ENCODE peak calls at places on chromosomes 3 and 15, in seven cellular contexts. O is chondrocyte, N is fibroblast of the aortic adventitia, C is tibial artery, W is AG09309, B is HCT116, I is foreskin fibroblast. V is an unnamed sample.

GRCh38 chr3:28726840-28727239 is 378.2 kb upstream of the AZI2 start:
- DNase-seq in C (peak), B (peak), I (peak), N (peak), O (no peak), W (no peak), V (peak)

GRCh38 chr15:74127954-74128784 is 2.2 kb upstream of the ISLR2 start:
- DNase-seq in O (no peak), B (no peak), C (no peak), I (peak), N (no peak), W (no peak), V (no peak)

GRCh38 chr3:98056035-98056434 is 20.9 kb upstream of the GABRR3 start:
- DNase-seq in N (no peak), B (no peak), W (no peak), I (no peak), C (no peak), O (no peak), V (no peak)

GRCh38 chr15:37682304-37682703 is 252.1 kb upstream of the TMCO5A start:
- DNase-seq in I (peak), N (peak), B (peak), O (no peak), W (no peak), C (no peak), V (peak)

GRCh38 chr3:87229113-87229512 is 2.0 kb downstream of the CHMP2B start:
- DNase-seq in I (no peak), W (no peak), C (no peak), O (no peak), B (no peak), N (no peak), V (no peak)

GRCh38 chr3:194397757-194398312 is 1.2 kb downstream of the GP5 start:
- DNase-seq in N (no peak), I (no peak), C (no peak), B (no peak), W (no peak), O (no peak), V (no peak)

GRCh38 chr3:114363554-114364202 is 69.8 kb downstream of the TIGIT start:
- DNase-seq in C (no peak), W (peak), N (peak), I (peak), O (no peak), B (no peak), V (no peak)

GRCh38 chr3:107265526-107265925 is 111.7 kb upstream of the CCDC54 start:
- DNase-seq in W (no peak), O (no peak), I (no peak), C (no peak), B (no peak), N (no peak), V (no peak)

GRCh38 chr3:126124148-126124868 is 40.4 kb upstream of the SLC41A3 start:
- DNase-seq in N (no peak), I (no peak), B (no peak), O (peak), C (peak), W (no peak), V (no peak)

GRCh38 chr3:127026661-127027060 is 43.7 kb downstream of the PLXNA1 start:
- DNase-seq in I (no peak), O (no peak), N (no peak), W (no peak), B (no peak), C (no peak), V (no peak)

GRCh38 chr3:103992469-103992868 is 1374.2 kb upstream of the ALCAM start:
- DNase-seq in C (no peak), N (no peak), I (no peak), B (no peak), W (no peak), O (no peak), V (no peak)

GRCh38 chr3:71011565-71012287 is 571.8 kb downstream of the FOXP1 start:
- DNase-seq in W (no peak), B (no peak), N (no peak), C (no peak), O (no peak), I (no peak), V (peak)

GRCh38 chr3:55725681-55726500 is 238.8 kb upstream of the WNT5A start:
- DNase-seq in O (no peak), W (no peak), C (no peak), N (no peak), B (no peak), I (no peak), V (no peak)

GRCh38 chr3:148540266-148540665 is 157.4 kb upstream of the AGTR1 start:
- DNase-seq in N (no peak), B (no peak), O (no peak), C (no peak), I (no peak), W (no peak), V (no peak)

GRCh38 chr3:143002083-143002712 is 828 bp downstream of the U2SURP start:
- DNase-seq in C (no peak), W (no peak), B (no peak), I (peak), N (peak), O (no peak), V (peak)

GRCh38 chr3:71786551-71786950 is 1.6 kb upstream of the PROK2 start:
- DNase-seq in W (no peak), I (peak), O (no peak), C (no peak), B (no peak), N (no peak), V (no peak)

GRCh38 chr15:73989001-73989798 is 2.9 kb downstream of the STOML1 start:
- DNase-seq in C (no peak), W (no peak), B (peak), I (peak), O (no peak), N (peak), V (peak)

GRCh38 chr3:193865339-193865738 is 270.6 kb upstream of the HES1 start:
- DNase-seq in C (no peak), I (no peak), N (no peak), O (no peak), W (no peak), B (no peak), V (no peak)

GRCh38 chr15:89878323-89878722 is 15.5 kb downstream of the AP3S2 start:
- DNase-seq in C (no peak), B (no peak), W (no peak), N (no peak), O (no peak), I (no peak), V (no peak)

GRCh38 chr3:151305081-151305777 is 11.4 kb downstream of the GPR87 start:
- DNase-seq in B (peak), W (peak), O (no peak), I (peak), N (peak), C (peak), V (peak)

GRCh38 chr3:197525706-197526105 is 30.1 kb downstream of the BDH1 start:
- DNase-seq in B (no peak), W (no peak), O (peak), C (no peak), N (peak), I (peak), V (peak)
- TF ChIP-seq CTCF in B (peak), W (peak), O (peak), C (no peak), N (peak), I (peak), V (no peak)

DNA sequence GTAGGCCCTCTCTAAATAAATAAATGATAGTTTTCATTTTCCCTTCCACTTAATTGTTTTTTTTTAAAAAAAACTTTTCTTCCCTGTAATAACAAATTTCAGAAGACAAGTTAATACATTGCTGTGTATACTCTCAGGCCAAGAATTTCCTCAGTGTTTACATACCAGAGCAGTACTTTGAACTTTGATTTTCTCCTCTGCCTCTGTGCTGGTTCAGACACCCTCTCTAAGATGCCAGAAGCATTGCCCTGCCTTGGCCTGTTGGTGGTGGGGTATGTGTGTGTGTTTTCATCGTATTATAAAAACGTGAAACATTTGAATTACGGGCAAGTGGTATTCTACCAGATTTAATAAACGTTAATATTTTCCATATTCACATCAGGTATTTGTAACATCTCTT is 70.1 kb downstream of the SMAD3 start:
- DNase-seq in O (no peak), C (no peak), B (no peak), W (no peak), I (peak), N (peak), V (no peak)
- TF ChIP-seq CTCF in O (peak), C (no peak), B (no peak), W (no peak), I (peak), N (peak), V (no peak)

GRCh38 chr3:174355505-174355904 is 503.6 kb upstream of the NAALADL2 start:
- DNase-seq in N (peak), B (peak), W (no peak), I (peak), C (no peak), O (no peak), V (peak)
- TF ChIP-seq CTCF in N (no peak), B (peak), W (peak), I (peak), C (no peak), O (peak), V (peak)

GRCh38 chr3:179558742-179559364 is 3.9 kb upstream of the ACTL6A start:
- DNase-seq in C (peak), B (peak), O (no peak), I (peak), N (peak), W (peak), V (peak)

GRCh38 chr3:179560791-179561190 is 1.9 kb upstream of the ACTL6A start:
- DNase-seq in C (no peak), B (no peak), I (no peak), N (no peak), W (no peak), O (no peak), V (no peak)

GRCh38 chr3:179562467-179563297 is at the start of gene ACTL6A:
- DNase-seq in B (peak), I (peak), O (peak), W (peak), N (peak), C (peak), V (peak)

GRCh38 chr3:179565496-179565895 is 2.8 kb downstream of the ACTL6A start:
- DNase-seq in W (no peak), B (no peak), N (no peak), I (no peak), C (no peak), O (no peak), V (no peak)

GRCh38 chr3:179563298-179563934 is 690 bp downstream of the ACTL6A start:
- DNase-seq in N (peak), B (peak), W (peak), O (peak), C (peak), I (peak), V (peak)
- TF ChIP-seq CTCF in N (peak), B (peak), W (peak), O (peak), C (peak), I (peak), V (peak)

GRCh38 chr3:135448520-135448919 is 517.0 kb upstream of the PPP2R3A start:
- DNase-seq in O (no peak), C (no peak), I (no peak), B (no peak), N (no peak), W (no peak), V (no peak)
- TF ChIP-seq CTCF in O (no peak), C (no peak), I (no peak), B (no peak), N (no peak), W (no peak), V (no peak)

DNA sequence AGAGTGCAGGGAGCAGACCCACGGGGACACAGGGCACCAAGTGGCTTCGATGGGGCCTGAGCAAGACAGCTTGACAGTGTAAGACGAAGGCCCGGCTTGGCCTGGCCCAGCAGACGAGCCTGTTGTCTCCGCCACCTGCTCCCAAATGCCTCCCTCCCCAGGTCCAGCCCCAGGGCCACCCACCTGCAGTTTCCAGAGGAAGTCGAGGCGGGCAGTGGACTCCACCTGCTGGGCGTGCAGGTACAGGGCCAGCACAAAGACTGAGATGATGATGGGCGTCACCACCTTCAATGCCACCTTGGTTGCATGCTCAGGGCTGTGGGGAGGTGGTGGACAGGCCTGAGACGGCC is 94.1 kb downstream of the SEC22A start:
- DNase-seq in I (no peak), B (no peak), C (peak), N (no peak), O (no peak), W (no peak), V (no peak)
- TF ChIP-seq CTCF in I (no peak), B (peak), C (no peak), N (no peak), O (no peak), W (no peak), V (no peak)

DNA sequence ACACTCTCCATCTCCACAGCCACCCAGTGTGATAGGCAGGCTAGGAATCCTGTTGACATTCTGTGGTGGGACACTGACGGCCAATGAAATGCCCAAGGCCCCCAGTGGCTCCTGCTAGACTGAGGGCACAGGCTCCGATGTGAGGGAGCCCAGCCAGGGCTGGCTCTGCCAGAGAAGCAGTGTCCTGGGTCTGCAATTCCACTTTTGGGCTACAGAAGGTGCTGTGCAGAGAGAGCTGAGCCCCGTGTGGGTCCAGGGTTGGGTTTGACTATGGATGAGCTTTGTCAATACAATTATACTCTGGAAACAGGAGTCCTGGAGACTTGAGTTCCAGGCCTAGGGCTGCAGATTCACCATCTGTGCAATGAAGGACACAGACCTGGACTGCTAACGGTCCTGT is 55.7 kb upstream of the TMEM115 start:
- DNase-seq in I (no peak), N (no peak), C (no peak), B (no peak), W (no peak), O (no peak), V (no peak)
- TF ChIP-seq CTCF in I (no peak), N (no peak), C (no peak), B (peak), W (no peak), O (peak), V (no peak)

GRCh38 chr3:38046821-38047220 is 7.8 kb downstream of the DLEC1 start:
- DNase-seq in C (no peak), N (no peak), O (no peak), I (no peak), W (no peak), B (no peak), V (no peak)

GRCh38 chr3:38046027-38046426 is 7.0 kb downstream of the DLEC1 start:
- DNase-seq in I (no peak), N (no peak), W (no peak), O (no peak), C (no peak), B (no peak), V (no peak)

GRCh38 chr3:38049358-38050126 is 10.5 kb downstream of the DLEC1 start:
- DNase-seq in O (no peak), B (no peak), N (no peak), I (no peak), W (no peak), C (no peak), V (no peak)

GRCh38 chr3:38051131-38051530 is 12.1 kb downstream of the DLEC1 start:
- DNase-seq in N (no peak), C (no peak), I (no peak), B (no peak), O (no peak), W (no peak), V (no peak)

GRCh38 chr3:38047896-38048295 is 8.9 kb downstream of the DLEC1 start:
- DNase-seq in I (peak), W (no peak), C (no peak), B (no peak), O (no peak), N (no peak), V (no peak)
- TF ChIP-seq CTCF in I (no peak), W (no peak), C (no peak), B (no peak), O (no peak), N (no peak), V (no peak)

GRCh38 chr3:169118666-169119370 is 544.7 kb downstream of the MECOM start:
- DNase-seq in B (no peak), C (no peak), W (no peak), N (no peak), I (peak), O (no peak), V (no peak)

GRCh38 chr3:169116056-169116693 is 547.3 kb downstream of the MECOM start:
- DNase-seq in B (no peak), O (no peak), N (no peak), I (no peak), W (no peak), C (no peak), V (no peak)

GRCh38 chr3:169122407-169122806 is 541.1 kb downstream of the MECOM start:
- DNase-seq in B (no peak), C (no peak), O (no peak), N (no peak), W (no peak), I (no peak), V (no peak)

GRCh38 chr3:169117264-169117663 is 546.2 kb downstream of the MECOM start:
- DNase-seq in I (no peak), N (no peak), W (no peak), C (no peak), B (no peak), O (no peak), V (no peak)

DNA sequence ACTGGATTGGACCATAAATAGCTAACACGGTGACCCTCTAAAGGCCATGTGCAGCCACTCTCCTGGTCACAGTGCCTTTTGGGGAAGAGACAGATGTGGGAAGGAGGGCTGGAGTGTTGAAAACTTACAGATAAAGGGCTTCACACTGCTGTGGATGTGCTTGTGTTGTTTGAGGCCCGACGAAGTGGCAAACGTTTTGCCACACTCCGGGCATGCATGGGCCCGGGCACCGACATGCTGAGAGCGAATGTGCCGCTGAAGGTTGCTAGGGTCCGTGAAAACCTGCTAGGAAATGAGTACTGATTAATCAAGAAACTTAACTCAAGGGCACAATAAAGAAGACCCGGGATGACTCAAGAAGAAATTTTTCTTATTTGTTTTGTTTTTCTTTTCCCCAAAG is 542.6 kb downstream of the MECOM start:
- DNase-seq in O (no peak), B (no peak), W (no peak), N (no peak), I (no peak), C (no peak), V (no peak)
- TF ChIP-seq CTCF in O (no peak), B (no peak), W (no peak), N (no peak), I (no peak), C (no peak), V (no peak)

V was measured in MCF 10A.